ENCODE peak calls at places on chromosomes 16 and 17, in seven cellular contexts. One of them, this sample, is unnamed.

GRCh38 chr17:43547659-43548256 is 1.6 kb upstream of the ETV4 start:
- DNase-seq in AG10803: no peak
- DNase-seq in cardiac muscle cell: no peak
- DNase-seq in CD4-positive, alpha-beta T cell: no peak
- DNase-seq in OCI-LY7: no peak
- DNase-seq in cerebellum: no peak
- DNase-seq in H7: no peak
- DNase-seq in this sample: no peak

GRCh38 chr17:17598003-17598402 is 6.5 kb upstream of the PEMT start:
- DNase-seq in cardiac muscle cell: no peak
- DNase-seq in H7: no peak
- DNase-seq in AG10803: no peak
- DNase-seq in CD4-positive, alpha-beta T cell: no peak
- DNase-seq in cerebellum: no peak
- DNase-seq in OCI-LY7: no peak
- DNase-seq in this sample: no peak

GRCh38 chr16:88888778-88889387 is 22.4 kb upstream of the PABPN1L start:
- DNase-seq in cerebellum: no peak
- DNase-seq in OCI-LY7: no peak
- DNase-seq in AG10803: no peak
- DNase-seq in CD4-positive, alpha-beta T cell: no peak
- DNase-seq in H7: peak
- DNase-seq in cardiac muscle cell: no peak
- DNase-seq in this sample: no peak

GRCh38 chr16:4685292-4685691 is 8.1 kb upstream of the NUDT16L1 start:
- DNase-seq in cerebellum: no peak
- DNase-seq in CD4-positive, alpha-beta T cell: no peak
- DNase-seq in OCI-LY7: no peak
- DNase-seq in H7: no peak
- DNase-seq in AG10803: no peak
- DNase-seq in cardiac muscle cell: no peak
- DNase-seq in this sample: no peak

GRCh38 chr17:78040561-78041400 is 82.3 kb downstream of the TNRC6C start:
- DNase-seq in H7: peak
- DNase-seq in cardiac muscle cell: peak
- DNase-seq in AG10803: peak
- DNase-seq in cerebellum: peak
- DNase-seq in CD4-positive, alpha-beta T cell: no peak
- DNase-seq in OCI-LY7: no peak
- DNase-seq in this sample: peak

GRCh38 chr16:68539704-68540370 is 746 bp downstream of the ZFP90 start:
- DNase-seq in AG10803: peak
- DNase-seq in CD4-positive, alpha-beta T cell: no peak
- DNase-seq in cerebellum: no peak
- DNase-seq in cardiac muscle cell: peak
- DNase-seq in H7: no peak
- DNase-seq in OCI-LY7: peak
- DNase-seq in this sample: peak

GRCh38 chr17:7438050-7438614 is 1.2 kb upstream of the FGF11 start:
- DNase-seq in AG10803: no peak
- DNase-seq in cerebellum: no peak
- DNase-seq in cardiac muscle cell: peak
- DNase-seq in OCI-LY7: peak
- DNase-seq in H7: peak
- DNase-seq in CD4-positive, alpha-beta T cell: no peak
- DNase-seq in this sample: peak

GRCh38 chr17:56292628-56293027 is 139.4 kb downstream of the ANKFN1 start:
- DNase-seq in AG10803: no peak
- DNase-seq in CD4-positive, alpha-beta T cell: no peak
- DNase-seq in cardiac muscle cell: no peak
- DNase-seq in cerebellum: no peak
- DNase-seq in H7: no peak
- DNase-seq in OCI-LY7: no peak
- DNase-seq in this sample: no peak

GRCh38 chr17:38341035-38341721 is 2.6 kb downstream of the GPR179 start:
- DNase-seq in AG10803: no peak
- DNase-seq in CD4-positive, alpha-beta T cell: no peak
- DNase-seq in H7: peak
- DNase-seq in cardiac muscle cell: peak
- DNase-seq in cerebellum: peak
- DNase-seq in OCI-LY7: no peak
- DNase-seq in this sample: peak

GRCh38 chr16:86597126-86597879 is 19.0 kb downstream of the FOXL1 start:
- DNase-seq in AG10803: no peak
- DNase-seq in cerebellum: no peak
- DNase-seq in OCI-LY7: no peak
- DNase-seq in cardiac muscle cell: no peak
- DNase-seq in CD4-positive, alpha-beta T cell: no peak
- DNase-seq in H7: no peak
- DNase-seq in this sample: no peak

GRCh38 chr16:67210069-67210937 is 11.4 kb downstream of the ELMO3 start:
- DNase-seq in CD4-positive, alpha-beta T cell: no peak
- DNase-seq in cardiac muscle cell: no peak
- DNase-seq in OCI-LY7: no peak
- DNase-seq in cerebellum: no peak
- DNase-seq in H7: peak
- DNase-seq in AG10803: no peak
- DNase-seq in this sample: no peak

GRCh38 chr17:50190278-50191069 is 11.0 kb downstream of the COL1A1 start:
- DNase-seq in H7: no peak
- DNase-seq in CD4-positive, alpha-beta T cell: no peak
- DNase-seq in OCI-LY7: no peak
- DNase-seq in AG10803: peak
- DNase-seq in cardiac muscle cell: peak
- DNase-seq in cerebellum: no peak
- DNase-seq in this sample: no peak